ENCODE peak calls at places on chromosome 4, in six cellular contexts. J is activated naive CD8-positive, alpha-beta T cell treated with anti-CD3 and anti-CD28 coated beads for 36 hours; W is hippocampal formation; I is coronary artery; S is ELF-1; H is astrocyte. F is an unnamed sample.

GRCh38 chr4:71941001-71941400 is 90.8 kb upstream of the NPFFR2 start:
- DNase-seq in W (no peak), H (peak), S (peak), J (no peak), I (no peak), F (peak)

GRCh38 chr4:19300213-19300612 is 951.5 kb upstream of the SLIT2 start:
- DNase-seq in W (no peak), H (peak), S (no peak), J (no peak), I (no peak), F (no peak)

GRCh38 chr4:144732584-144733130 is 86.7 kb downstream of the HHIP start:
- DNase-seq in H (no peak), S (no peak), J (no peak), W (no peak), I (no peak), F (no peak)

GRCh38 chr4:153497988-153498967 is 32.1 kb downstream of the TMEM131L start:
- DNase-seq in I (no peak), S (peak), J (no peak), W (peak), H (peak), F (no peak)

GRCh38 chr4:5510506-5510905 is 197.9 kb downstream of the EVC2 start:
- DNase-seq in H (no peak), S (no peak), I (no peak), W (no peak), J (no peak), F (no peak)

GRCh38 chr4:173935622-173936405 is 347.7 kb downstream of the FBXO8 start:
- DNase-seq in I (no peak), W (no peak), J (no peak), H (peak), S (no peak), F (no peak)

GRCh38 chr4:121564840-121565375 is 131.9 kb downstream of the ANXA5 start:
- DNase-seq in H (peak), W (no peak), I (no peak), S (no peak), J (no peak), F (no peak)

GRCh38 chr4:150867148-150867547 is 147.9 kb downstream of the LRBA start:
- DNase-seq in H (peak), I (no peak), W (peak), J (no peak), S (peak), F (peak)

GRCh38 chr4:53917719-53918118 is 146.7 kb downstream of the CHIC2 start:
- DNase-seq in I (no peak), S (no peak), J (no peak), W (no peak), H (peak), F (no peak)

GRCh38 chr4:172851534-172851933 is 317.1 kb upstream of the GALNT7 start:
- DNase-seq in I (no peak), S (no peak), W (no peak), H (peak), J (no peak), F (no peak)

GRCh38 chr4:1049591-1049905 is 38.1 kb downstream of the FGFRL1 start:
- DNase-seq in S (no peak), W (no peak), J (no peak), I (no peak), H (no peak), F (no peak)

GRCh38 chr4:53908661-53909078 is 155.7 kb downstream of the CHIC2 start:
- DNase-seq in J (peak), S (peak), H (peak), I (no peak), W (peak), F (peak)

GRCh38 chr4:149706942-149707341 is 108.7 kb downstream of the IQCM start:
- DNase-seq in S (no peak), I (no peak), W (no peak), J (no peak), H (peak), F (no peak)

GRCh38 chr4:128663325-128663724 is 146.2 kb upstream of the JADE1 start:
- DNase-seq in H (no peak), J (no peak), I (no peak), W (no peak), S (no peak), F (peak)

GRCh38 chr4:167469436-167469835 is 235.1 kb upstream of the SPOCK3 start:
- DNase-seq in S (no peak), H (no peak), J (no peak), W (no peak), I (no peak), F (no peak)

GRCh38 chr4:26812049-26812729 is 48.5 kb upstream of the STIM2 start:
- DNase-seq in W (no peak), J (no peak), S (no peak), H (no peak), I (no peak), F (no peak)

F was measured in Jurkat, Clone E6-1.